ENCODE peak calls at places on chromosomes 7 and 10, in nine cellular contexts. One of them, this sample, is unnamed.

GRCh38 chr10:90418869-90419652 is 438.8 kb downstream of the HTR7 start:
- DNase-seq in PC-3: peak
- DNase-seq in GM23338: no peak
- DNase-seq in MM.1S: no peak
- DNase-seq in GM23248: no peak
- DNase-seq in HCT116: peak
- DNase-seq in SK-N-SH: no peak
- DNase-seq in OCI-LY7: no peak
- DNase-seq in hepatocyte: peak
- DNase-seq in this sample: no peak

GRCh38 chr7:157271991-157272324 is 64.8 kb upstream of the DNAJB6 start:
- DNase-seq in GM23338: no peak
- DNase-seq in PC-3: peak
- DNase-seq in hepatocyte: peak
- DNase-seq in HCT116: no peak
- DNase-seq in SK-N-SH: no peak
- DNase-seq in OCI-LY7: no peak
- DNase-seq in MM.1S: no peak
- DNase-seq in GM23248: peak
- DNase-seq in this sample: no peak

GRCh38 chr7:31122649-31123058 is 70.5 kb downstream of the ADCYAP1R1 start:
- DNase-seq in PC-3: peak
- DNase-seq in hepatocyte: peak
- DNase-seq in MM.1S: peak
- DNase-seq in HCT116: peak
- DNase-seq in GM23338: peak
- DNase-seq in OCI-LY7: peak
- DNase-seq in SK-N-SH: peak
- DNase-seq in GM23248: peak
- DNase-seq in this sample: peak

GRCh38 chr7:100465702-100466311 is 1.7 kb upstream of the SPACDR start:
- DNase-seq in MM.1S: no peak
- DNase-seq in PC-3: peak
- DNase-seq in SK-N-SH: peak
- DNase-seq in GM23248: peak
- DNase-seq in HCT116: no peak
- DNase-seq in OCI-LY7: peak
- DNase-seq in GM23338: peak
- DNase-seq in hepatocyte: peak
- DNase-seq in this sample: peak

GRCh38 chr10:125148021-125148439 is 12.3 kb downstream of the CTBP2 start:
- DNase-seq in hepatocyte: peak
- DNase-seq in HCT116: no peak
- DNase-seq in MM.1S: no peak
- DNase-seq in PC-3: no peak
- DNase-seq in SK-N-SH: no peak
- DNase-seq in GM23338: no peak
- DNase-seq in GM23248: peak
- DNase-seq in OCI-LY7: no peak
- DNase-seq in this sample: no peak

GRCh38 chr10:98465866-98466265 is 19.1 kb upstream of the HPS1 start:
- DNase-seq in HCT116: no peak
- DNase-seq in SK-N-SH: no peak
- DNase-seq in OCI-LY7: no peak
- DNase-seq in PC-3: no peak
- DNase-seq in MM.1S: no peak
- DNase-seq in GM23248: no peak
- DNase-seq in GM23338: no peak
- DNase-seq in hepatocyte: no peak
- DNase-seq in this sample: no peak

GRCh38 chr7:20906791-20907190 is 120.1 kb upstream of the SP8 start:
- DNase-seq in SK-N-SH: no peak
- DNase-seq in GM23338: no peak
- DNase-seq in hepatocyte: no peak
- DNase-seq in HCT116: no peak
- DNase-seq in OCI-LY7: no peak
- DNase-seq in MM.1S: no peak
- DNase-seq in GM23248: no peak
- DNase-seq in PC-3: no peak
- DNase-seq in this sample: no peak

GRCh38 chr7:23357190-23358093 is 58.3 kb downstream of the MALSU1 start:
- DNase-seq in HCT116: peak
- DNase-seq in PC-3: peak
- DNase-seq in SK-N-SH: no peak
- DNase-seq in hepatocyte: peak
- DNase-seq in GM23338: peak
- DNase-seq in MM.1S: peak
- DNase-seq in GM23248: peak
- DNase-seq in OCI-LY7: peak
- DNase-seq in this sample: no peak

GRCh38 chr10:6278519-6279120 is 75.9 kb downstream of the PFKFB3 start:
- DNase-seq in hepatocyte: no peak
- DNase-seq in GM23248: no peak
- DNase-seq in HCT116: no peak
- DNase-seq in MM.1S: no peak
- DNase-seq in PC-3: no peak
- DNase-seq in OCI-LY7: no peak
- DNase-seq in GM23338: no peak
- DNase-seq in SK-N-SH: no peak
- DNase-seq in this sample: no peak

GRCh38 chr10:3658766-3659165 is 126.2 kb downstream of the KLF6 start:
- DNase-seq in GM23248: no peak
- DNase-seq in OCI-LY7: no peak
- DNase-seq in MM.1S: no peak
- DNase-seq in PC-3: peak
- DNase-seq in SK-N-SH: no peak
- DNase-seq in GM23338: no peak
- DNase-seq in HCT116: no peak
- DNase-seq in hepatocyte: no peak
- DNase-seq in this sample: peak

GRCh38 chr7:130141161-130141857 is 63.9 kb downstream of the TMEM209 start:
- DNase-seq in GM23338: peak
- DNase-seq in SK-N-SH: peak
- DNase-seq in PC-3: no peak
- DNase-seq in GM23248: peak
- DNase-seq in OCI-LY7: no peak
- DNase-seq in HCT116: no peak
- DNase-seq in hepatocyte: peak
- DNase-seq in MM.1S: no peak
- DNase-seq in this sample: peak

GRCh38 chr10:42932735-42933453 is 144.0 kb upstream of the RET start:
- DNase-seq in SK-N-SH: no peak
- DNase-seq in hepatocyte: peak
- DNase-seq in MM.1S: no peak
- DNase-seq in GM23338: peak
- DNase-seq in GM23248: no peak
- DNase-seq in HCT116: no peak
- DNase-seq in PC-3: no peak
- DNase-seq in OCI-LY7: no peak
- DNase-seq in this sample: peak

GRCh38 chr7:3092468-3092867 is 48.8 kb upstream of the CARD11 start:
- DNase-seq in GM23338: no peak
- DNase-seq in hepatocyte: no peak
- DNase-seq in HCT116: no peak
- DNase-seq in PC-3: no peak
- DNase-seq in GM23248: no peak
- DNase-seq in MM.1S: peak
- DNase-seq in OCI-LY7: peak
- DNase-seq in SK-N-SH: no peak
- DNase-seq in this sample: no peak

GRCh38 chr10:8254350-8254749 is 199.9 kb downstream of the GATA3 start:
- DNase-seq in OCI-LY7: no peak
- DNase-seq in GM23338: no peak
- DNase-seq in MM.1S: no peak
- DNase-seq in HCT116: no peak
- DNase-seq in GM23248: no peak
- DNase-seq in PC-3: no peak
- DNase-seq in SK-N-SH: no peak
- DNase-seq in hepatocyte: no peak
- DNase-seq in this sample: no peak

GRCh38 chr7:122588621-122589020 is 110.3 kb downstream of the RNF133 start:
- DNase-seq in SK-N-SH: no peak
- DNase-seq in MM.1S: no peak
- DNase-seq in OCI-LY7: no peak
- DNase-seq in PC-3: peak
- DNase-seq in GM23248: peak
- DNase-seq in GM23338: no peak
- DNase-seq in hepatocyte: no peak
- DNase-seq in HCT116: no peak
- DNase-seq in this sample: no peak
- TF ChIP-seq EZH2phosphoT487 in SK-N-SH: no peak
- TF ChIP-seq EZH2phosphoT487 in MM.1S: no peak
- TF ChIP-seq EZH2phosphoT487 in OCI-LY7: no peak
- TF ChIP-seq EZH2phosphoT487 in PC-3: no peak
- TF ChIP-seq EZH2phosphoT487 in GM23248: no peak
- TF ChIP-seq EZH2phosphoT487 in GM23338: no peak
- TF ChIP-seq EZH2phosphoT487 in hepatocyte: no peak
- TF ChIP-seq EZH2phosphoT487 in HCT116: no peak
- TF ChIP-seq EZH2phosphoT487 in this sample: no peak

GRCh38 chr10:16521311-16522016 is at the start of gene C1QL3:
- DNase-seq in MM.1S: no peak
- DNase-seq in GM23248: peak
- DNase-seq in SK-N-SH: peak
- DNase-seq in OCI-LY7: no peak
- DNase-seq in PC-3: peak
- DNase-seq in HCT116: no peak
- DNase-seq in hepatocyte: peak
- DNase-seq in GM23338: peak
- DNase-seq in this sample: peak
- TF ChIP-seq EZH2phosphoT487 in MM.1S: no peak
- TF ChIP-seq EZH2phosphoT487 in GM23248: no peak
- TF ChIP-seq EZH2phosphoT487 in SK-N-SH: no peak
- TF ChIP-seq EZH2phosphoT487 in OCI-LY7: no peak
- TF ChIP-seq EZH2phosphoT487 in PC-3: no peak
- TF ChIP-seq EZH2phosphoT487 in HCT116: no peak
- TF ChIP-seq EZH2phosphoT487 in hepatocyte: peak
- TF ChIP-seq EZH2phosphoT487 in GM23338: no peak
- TF ChIP-seq EZH2phosphoT487 in this sample: no peak

DNA sequence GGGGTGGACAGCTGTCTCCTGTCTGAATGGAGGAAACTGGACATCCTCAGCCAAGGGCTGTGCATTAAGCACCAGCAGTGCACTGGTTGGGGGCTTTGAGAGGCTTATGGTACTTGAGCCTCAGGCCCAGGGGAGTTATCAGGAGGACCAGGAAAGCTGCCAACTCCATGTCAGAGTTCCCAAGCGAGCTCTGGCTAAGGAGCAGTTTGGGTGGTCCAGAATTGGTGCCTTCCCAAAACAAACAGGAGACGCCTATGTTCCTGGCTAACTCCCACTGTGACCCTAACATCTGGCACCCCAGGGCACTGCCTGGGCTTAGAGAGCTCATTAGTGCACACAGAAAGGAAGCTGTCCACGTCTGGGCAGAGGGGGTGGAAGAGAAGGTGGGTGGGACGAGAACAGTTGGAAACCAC is 408.6 kb upstream of the NPVF start:
- DNase-seq in SK-N-SH: peak
- DNase-seq in GM23248: no peak
- DNase-seq in HCT116: no peak
- DNase-seq in OCI-LY7: no peak
- DNase-seq in PC-3: no peak
- DNase-seq in hepatocyte: peak
- DNase-seq in GM23338: no peak
- DNase-seq in MM.1S: no peak
- DNase-seq in this sample: no peak
- TF ChIP-seq EZH2phosphoT487 in SK-N-SH: no peak
- TF ChIP-seq EZH2phosphoT487 in GM23248: no peak
- TF ChIP-seq EZH2phosphoT487 in HCT116: no peak
- TF ChIP-seq EZH2phosphoT487 in OCI-LY7: no peak
- TF ChIP-seq EZH2phosphoT487 in PC-3: no peak
- TF ChIP-seq EZH2phosphoT487 in hepatocyte: no peak
- TF ChIP-seq EZH2phosphoT487 in GM23338: no peak
- TF ChIP-seq EZH2phosphoT487 in MM.1S: no peak
- TF ChIP-seq EZH2phosphoT487 in this sample: no peak

GRCh38 chr10:70130878-70131559 is 1.6 kb downstream of the AIFM2 start:
- DNase-seq in hepatocyte: no peak
- DNase-seq in SK-N-SH: no peak
- DNase-seq in GM23248: peak
- DNase-seq in MM.1S: no peak
- DNase-seq in HCT116: no peak
- DNase-seq in GM23338: no peak
- DNase-seq in PC-3: peak
- DNase-seq in OCI-LY7: no peak
- DNase-seq in this sample: no peak

GRCh38 chr10:70135684-70136083 is 3.1 kb upstream of the AIFM2 start:
- DNase-seq in MM.1S: no peak
- DNase-seq in GM23338: no peak
- DNase-seq in GM23248: no peak
- DNase-seq in PC-3: no peak
- DNase-seq in SK-N-SH: no peak
- DNase-seq in OCI-LY7: no peak
- DNase-seq in HCT116: no peak
- DNase-seq in hepatocyte: no peak
- DNase-seq in this sample: no peak

GRCh38 chr10:70135046-70135445 is 2.4 kb upstream of the AIFM2 start:
- DNase-seq in MM.1S: no peak
- DNase-seq in GM23338: no peak
- DNase-seq in PC-3: no peak
- DNase-seq in SK-N-SH: no peak
- DNase-seq in GM23248: no peak
- DNase-seq in HCT116: no peak
- DNase-seq in hepatocyte: no peak
- DNase-seq in OCI-LY7: no peak
- DNase-seq in this sample: no peak

GRCh38 chr10:70131560-70131937 is 1.1 kb downstream of the AIFM2 start:
- DNase-seq in HCT116: no peak
- DNase-seq in SK-N-SH: no peak
- DNase-seq in MM.1S: no peak
- DNase-seq in hepatocyte: no peak
- DNase-seq in GM23248: no peak
- DNase-seq in GM23338: no peak
- DNase-seq in OCI-LY7: no peak
- DNase-seq in PC-3: no peak
- DNase-seq in this sample: no peak

DNA sequence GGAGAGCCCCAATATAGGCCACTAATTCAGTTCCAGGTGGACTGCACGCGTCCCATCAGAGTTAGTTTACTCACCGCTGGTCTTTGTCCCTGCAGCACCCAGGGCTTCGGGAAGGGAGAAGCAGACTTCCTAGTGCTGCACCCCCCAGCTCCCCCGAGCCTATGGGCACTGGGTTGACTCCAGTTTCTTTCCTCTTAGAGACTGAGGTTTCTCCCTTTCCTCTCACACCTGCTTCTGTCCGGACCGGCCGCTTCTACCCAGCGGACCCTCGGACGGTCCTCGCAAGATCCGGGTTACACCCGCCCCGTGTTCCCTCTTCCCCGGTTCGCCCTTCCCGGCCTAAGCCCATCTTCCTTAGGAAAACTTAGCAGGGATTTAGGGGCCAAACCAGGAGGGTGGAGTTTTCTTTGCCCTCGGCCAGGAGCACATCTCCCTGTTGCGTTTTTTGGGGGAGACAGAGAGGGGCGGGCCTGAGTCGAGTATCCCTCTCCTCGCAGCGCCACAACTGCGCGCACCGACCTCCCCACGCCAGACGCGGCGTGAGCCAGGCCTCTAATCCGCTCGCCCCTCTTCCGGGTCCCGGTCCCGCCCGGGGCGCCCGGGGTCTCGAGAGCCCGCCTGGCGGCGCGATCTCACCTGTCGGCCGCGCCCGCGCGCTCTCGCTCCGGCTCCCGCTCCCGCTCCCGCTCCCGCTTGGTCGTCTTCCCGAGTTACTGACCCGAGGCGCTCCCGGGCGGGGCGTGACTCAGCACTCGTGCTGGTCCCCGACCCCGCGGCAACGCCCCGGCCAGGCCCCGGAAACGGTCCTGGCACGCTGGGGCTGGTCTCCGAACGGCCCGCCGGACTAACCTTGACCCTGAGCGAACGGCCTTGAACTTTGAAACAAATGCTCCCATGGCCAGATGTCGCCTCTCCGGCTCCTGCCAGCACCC is at the start of gene AIFM2:
- DNase-seq in SK-N-SH: peak
- DNase-seq in HCT116: peak
- DNase-seq in MM.1S: peak
- DNase-seq in hepatocyte: peak
- DNase-seq in GM23338: peak
- DNase-seq in OCI-LY7: no peak
- DNase-seq in PC-3: peak
- DNase-seq in GM23248: peak
- DNase-seq in this sample: peak
- TF ChIP-seq EZH2phosphoT487 in SK-N-SH: no peak
- TF ChIP-seq EZH2phosphoT487 in HCT116: no peak
- TF ChIP-seq EZH2phosphoT487 in MM.1S: no peak
- TF ChIP-seq EZH2phosphoT487 in hepatocyte: no peak
- TF ChIP-seq EZH2phosphoT487 in GM23338: no peak
- TF ChIP-seq EZH2phosphoT487 in OCI-LY7: no peak
- TF ChIP-seq EZH2phosphoT487 in PC-3: no peak
- TF ChIP-seq EZH2phosphoT487 in GM23248: no peak
- TF ChIP-seq EZH2phosphoT487 in this sample: peak

This sample was measured in neural progenitor cell.